ENCODE peak calls at places on chromosomes 5 and 9, in five cellular contexts. J is astrocyte, N is uterus, Y is IMR-90, T is A549. L is an unnamed sample.

GRCh38 chr5:75167345-75167744 is 69.3 kb downstream of the ANKRD31 start:
- DNase-seq in J (no peak), N (no peak), Y (no peak), T (peak; percentile 31), L (peak; percentile 34)

GRCh38 chr5:2176581-2176980 is 293.9 kb upstream of the IRX4 start:
- DNase-seq in J (no peak), N (no peak), Y (no peak), T (no peak), L (peak; percentile 61)

GRCh38 chr5:50853151-50853550 is 186.7 kb downstream of the PARP8 start:
- DNase-seq in J (no peak), N (no peak), Y (no peak), T (no peak), L (no peak)

GRCh38 chr5:161064297-161064696 is 212.3 kb upstream of the ATP10B start:
- DNase-seq in J (no peak), N (no peak), Y (no peak), T (no peak), L (no peak)

GRCh38 chr9:2138646-2139045 is 123.5 kb downstream of the SMARCA2 start:
- DNase-seq in J (no peak), N (no peak), Y (no peak), T (no peak), L (no peak)

GRCh38 chr9:131732061-131732526 is 7.8 kb downstream of the RAPGEF1 start:
- DNase-seq in J (peak; percentile 64), N (no peak), Y (peak; percentile 78), T (no peak), L (peak; percentile 79)

GRCh38 chr5:179908528-179908927 is 831 bp upstream of the TBC1D9B start:
- DNase-seq in J (no peak), N (no peak), Y (no peak), T (no peak), L (no peak)

GRCh38 chr5:109045710-109046109 is 298.0 kb downstream of the FER start:
- DNase-seq in J (no peak), N (no peak), Y (peak; percentile 54), T (no peak), L (no peak)

GRCh38 chr5:115289104-115289503 is 7.3 kb downstream of the CCDC112 start:
- DNase-seq in J (no peak), N (no peak), Y (no peak), T (no peak), L (no peak)

GRCh38 chr5:83802686-83803085 is 82.0 kb upstream of the HAPLN1 start:
- DNase-seq in J (peak; percentile 53), N (no peak), Y (peak; percentile 42), T (no peak), L (no peak)

GRCh38 chr9:126347093-126347492 is 20.5 kb downstream of the MVB12B start:
- DNase-seq in J (no peak), N (no peak), Y (no peak), T (no peak), L (no peak)

GRCh38 chr9:33524431-33524947 is 438 bp downstream of the ANKRD18B start:
- DNase-seq in J (no peak), N (no peak), Y (no peak), T (no peak), L (no peak)

DNA sequence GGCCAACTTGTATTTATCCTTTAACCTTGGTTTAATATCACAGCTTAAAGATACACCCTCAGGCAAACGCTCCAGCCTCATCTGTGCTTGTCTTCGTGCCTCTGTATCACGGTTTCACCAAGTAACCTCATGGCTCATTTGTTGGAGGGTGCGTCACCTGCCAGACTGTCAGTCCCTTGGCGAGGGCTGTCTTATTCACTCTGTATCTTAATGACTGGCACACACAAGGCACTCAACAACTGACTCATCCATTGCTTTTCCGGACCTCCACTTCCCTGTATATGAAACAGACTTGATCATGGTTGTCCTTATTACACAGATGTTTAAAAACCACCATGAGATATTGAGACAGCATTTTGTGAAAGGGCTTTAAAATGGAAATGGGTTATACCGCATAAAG is 28.0 kb downstream of the LCP2 start:
- DNase-seq in J (peak; percentile 6), N (no peak), Y (no peak), T (no peak), L (no peak)
- H3K27ac ChIP-seq in J (no peak overlapping the region), N (peak overlapping the region; percentile 67), Y (no peak overlapping the region), T (no peak overlapping the region), L (no peak overlapping the region)

GRCh38 chr5:16427572-16427971 is 38.0 kb downstream of the ZNF622 start:
- DNase-seq in J (no peak), N (no peak), Y (no peak), T (no peak), L (no peak)

GRCh38 chr5:16430349-16431089 is 35.1 kb downstream of the ZNF622 start:
- DNase-seq in J (no peak), N (no peak), Y (no peak), T (no peak), L (no peak)

GRCh38 chr5:16431482-16431881 is 34.1 kb downstream of the ZNF622 start:
- DNase-seq in J (no peak), N (no peak), Y (no peak), T (no peak), L (no peak)

GRCh38 chr5:16428359-16428758 is 37.2 kb downstream of the ZNF622 start:
- DNase-seq in J (no peak), N (no peak), Y (no peak), T (no peak), L (no peak)
- TF ChIP-seq CTCF in J (no peak), N (no peak), Y (no peak), T (no peak), L (no peak)

GRCh38 chr5:174837919-174838902 is 113.8 kb downstream of the MSX2 start:
- DNase-seq in J (peak; percentile 86), N (peak; percentile 61), Y (peak; percentile 24), T (peak; percentile 40), L (peak; percentile 98)
- H3K27ac ChIP-seq in J (peak overlapping the region; percentile 39), N (peak overlapping the region; percentile 86), Y (no peak overlapping the region), T (no peak overlapping the region), L (peak overlapping the region; percentile 53)

GRCh38 chr9:114641974-114642373 is 15.6 kb downstream of the TEX53 start:
- DNase-seq in J (no peak), N (no peak), Y (no peak), T (no peak), L (no peak)
- TF ChIP-seq CTCF in J (no peak), N (no peak), Y (no peak), T (no peak), L (no peak)

DNA sequence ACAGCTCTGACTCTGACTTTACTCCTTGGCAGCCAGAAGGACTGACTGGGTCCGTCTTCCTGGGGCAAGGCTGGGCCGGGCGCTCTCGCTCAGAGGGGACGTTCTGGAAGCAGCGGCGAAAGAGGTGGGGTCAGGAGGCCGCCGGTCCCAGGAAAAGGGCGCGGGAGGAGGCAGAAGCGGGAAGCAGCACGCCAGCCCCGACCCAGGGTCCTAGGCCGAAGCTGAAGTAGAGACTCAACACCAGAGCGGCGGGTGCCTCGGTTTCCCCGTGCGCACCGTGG is 1.5 kb downstream of the SHB start:
- DNase-seq in J (no peak), N (no peak), Y (no peak), T (no peak), L (no peak)
- H3K27ac ChIP-seq in J (peak overlapping the region; percentile 82), N (peak overlapping the region; percentile 80), Y (peak overlapping the region; percentile 87), T (peak overlapping the region; percentile 95), L (peak overlapping the region; percentile 89)

DNA sequence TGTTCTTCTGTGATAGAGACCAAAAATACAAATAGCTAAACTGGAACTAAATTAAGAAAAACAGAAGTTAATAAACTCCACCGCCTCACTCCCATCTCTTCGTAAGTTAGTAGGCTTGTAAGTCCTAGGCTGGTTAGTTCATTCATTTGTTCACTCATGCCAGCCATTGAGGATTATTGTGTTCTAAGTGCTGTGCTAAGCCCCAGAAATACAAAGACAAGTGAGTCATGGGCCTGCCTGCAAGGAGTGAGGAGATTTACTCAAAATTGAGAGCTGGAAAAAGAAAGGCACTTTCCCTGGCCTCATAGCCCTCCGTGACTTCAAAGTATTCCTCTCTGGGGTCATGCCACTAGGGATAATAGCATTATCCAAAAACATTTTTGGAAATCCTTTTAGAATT is 8.5 kb downstream of the DOCK8 start:
- DNase-seq in J (no peak), N (no peak), Y (no peak), T (no peak), L (no peak)
- TF ChIP-seq CTCF in J (no peak), N (no peak), Y (no peak), T (no peak), L (no peak)

DNA sequence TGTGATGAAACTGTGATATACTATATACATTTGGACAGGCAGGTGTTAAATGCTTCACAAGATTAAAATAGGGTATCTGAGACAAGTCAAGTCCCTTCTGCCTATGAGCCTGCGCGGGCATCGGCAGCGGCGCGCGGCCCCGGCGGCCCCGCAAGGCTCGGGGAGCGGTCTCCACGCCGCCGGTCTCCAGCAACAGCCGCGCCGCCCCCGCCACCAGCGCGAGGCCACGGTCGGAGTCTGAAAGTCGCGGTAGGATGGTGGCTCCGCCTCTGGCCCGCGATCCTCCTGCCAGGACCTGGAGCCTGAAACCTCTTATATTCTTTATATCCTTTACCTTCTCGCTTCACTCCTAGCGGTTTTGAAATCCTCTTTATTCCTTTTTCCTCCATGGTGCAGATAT is 99.4 kb downstream of the INSL6 start:
- DNase-seq in J (no peak), N (no peak), Y (no peak), T (no peak), L (no peak)
- H3K27ac ChIP-seq in J (no peak overlapping the region), N (no peak overlapping the region), Y (no peak overlapping the region), T (no peak overlapping the region), L (no peak overlapping the region)

GRCh38 chr5:15794117-15794985 is 294.4 kb downstream of the FBXL7 start:
- DNase-seq in J (peak; percentile 12), N (no peak), Y (peak; percentile 24), T (no peak), L (no peak)

GRCh38 chr5:15791859-15792258 is 291.9 kb downstream of the FBXL7 start:
- DNase-seq in J (peak; percentile 69), N (no peak), Y (peak; percentile 66), T (no peak), L (no peak)

GRCh38 chr5:15789661-15790060 is 289.7 kb downstream of the FBXL7 start:
- DNase-seq in J (peak; percentile 32), N (peak; percentile 22), Y (peak; percentile 30), T (no peak), L (no peak)

GRCh38 chr5:15790446-15791005 is 290.5 kb downstream of the FBXL7 start:
- DNase-seq in J (peak; percentile 40), N (no peak), Y (no peak), T (no peak), L (no peak)

DNA sequence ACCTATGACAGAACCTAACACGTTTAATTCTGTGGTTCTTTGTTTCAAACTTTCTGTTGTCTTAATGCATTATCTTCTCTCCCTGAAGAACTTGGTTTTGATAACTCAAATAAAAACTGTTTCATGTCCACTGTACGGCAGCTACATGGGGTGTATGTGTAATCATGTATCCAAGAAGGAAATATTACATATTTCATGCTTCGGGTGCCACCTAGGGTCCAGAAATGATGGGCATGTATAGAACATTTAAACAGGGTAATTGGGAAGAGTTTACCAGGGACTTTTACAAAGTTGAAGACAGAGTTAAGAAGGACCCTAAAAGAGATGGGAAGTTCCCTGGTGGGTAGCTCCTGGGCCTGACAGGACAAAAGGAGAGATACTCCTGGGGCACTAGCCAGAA is 291.3 kb downstream of the FBXL7 start:
- DNase-seq in J (no peak), N (no peak), Y (no peak), T (no peak), L (no peak)
- TF ChIP-seq CTCF in J (no peak), N (no peak), Y (no peak), T (no peak), L (no peak)

GRCh38 chr5:34505731-34506130 is 150.4 kb upstream of the RAI14 start:
- DNase-seq in J (no peak), N (no peak), Y (no peak), T (no peak), L (no peak)
- H3K27ac ChIP-seq in J (no peak overlapping the region), N (peak overlapping the region; percentile 69), Y (no peak overlapping the region), T (no peak overlapping the region), L (no peak overlapping the region)

L was measured in RWPE1.